ENCODE peak calls at places on chromosome 20, in six cellular contexts. X is GM23248, Q is astrocyte of the cerebellum, C is NT2/D1, S is iPS-NIHi11, H is progenitor cell of endocrine pancreas. M is an unnamed sample.

GRCh38 chr20:35891375-35891774 is 62.9 kb downstream of the SCAND1 start:
- DNase-seq in Q (no peak), H (no peak), C (no peak), X (peak), S (no peak), M (peak)

GRCh38 chr20:9493818-9494217 is 20.6 kb upstream of the LAMP5 start:
- DNase-seq in H (no peak), X (no peak), Q (no peak), C (no peak), S (no peak), M (no peak)

GRCh38 chr20:37969949-37970855 is 63.1 kb downstream of the TTI1 start:
- DNase-seq in Q (no peak), S (no peak), C (no peak), X (peak), H (no peak), M (peak)

GRCh38 chr20:25242231-25242630 is 5.7 kb upstream of the PYGB start:
- DNase-seq in H (no peak), S (no peak), Q (no peak), X (no peak), C (no peak), M (no peak)

GRCh38 chr20:48094196-48094749 is 309.0 kb upstream of the SULF2 start:
- DNase-seq in Q (no peak), X (no peak), H (no peak), C (no peak), S (no peak), M (no peak)

GRCh38 chr20:61899971-61900370 is 165.7 kb downstream of the TAF4 start:
- DNase-seq in C (no peak), H (no peak), S (no peak), X (no peak), Q (no peak), M (no peak)

GRCh38 chr20:47317127-47317895 is 39.2 kb downstream of the ZMYND8 start:
- DNase-seq in H (no peak), C (peak), Q (peak), S (peak), X (peak), M (peak)

GRCh38 chr20:57361517-57361916 is 10.5 kb downstream of the RAE1 start:
- DNase-seq in Q (peak), H (no peak), S (no peak), C (no peak), X (peak), M (peak)

GRCh38 chr20:62816879-62817873 is at the start of gene COL9A3:
- DNase-seq in H (peak), S (peak), C (no peak), X (peak), Q (no peak), M (no peak)

M was measured in EL.